ENCODE peak calls at places on chromosome 11, in seven cellular contexts. One of them, this sample, is unnamed.

GRCh38 chr11:111086058-111086457 is 159.5 kb upstream of the POU2AF2 start:
- DNase-seq in right lobe of liver: no peak
- DNase-seq in suprapubic skin: no peak
- DNase-seq in MCF 10A: no peak
- DNase-seq in GM13976: no peak
- DNase-seq in heart left ventricle: no peak
- DNase-seq in HFFc6: no peak
- DNase-seq in this sample: no peak

GRCh38 chr11:46710821-46711269 is 8.2 kb upstream of the F2 start:
- DNase-seq in right lobe of liver: peak
- DNase-seq in suprapubic skin: no peak
- DNase-seq in MCF 10A: peak
- DNase-seq in GM13976: no peak
- DNase-seq in heart left ventricle: peak
- DNase-seq in HFFc6: peak
- DNase-seq in this sample: no peak

GRCh38 chr11:124277809-124278208 is 21.6 kb downstream of the OR8G5 start:
- DNase-seq in right lobe of liver: no peak
- DNase-seq in suprapubic skin: no peak
- DNase-seq in MCF 10A: peak
- DNase-seq in GM13976: no peak
- DNase-seq in heart left ventricle: no peak
- DNase-seq in HFFc6: no peak
- DNase-seq in this sample: no peak

GRCh38 chr11:99803501-99803900 is 782.8 kb downstream of the CNTN5 start:
- DNase-seq in right lobe of liver: no peak
- DNase-seq in suprapubic skin: no peak
- DNase-seq in MCF 10A: peak
- DNase-seq in GM13976: no peak
- DNase-seq in heart left ventricle: no peak
- DNase-seq in HFFc6: no peak
- DNase-seq in this sample: no peak

GRCh38 chr11:44840526-44840925 is 110.2 kb downstream of the TP53I11 start:
- DNase-seq in right lobe of liver: no peak
- DNase-seq in suprapubic skin: no peak
- DNase-seq in MCF 10A: no peak
- DNase-seq in GM13976: no peak
- DNase-seq in heart left ventricle: no peak
- DNase-seq in HFFc6: no peak
- DNase-seq in this sample: no peak

GRCh38 chr11:96187779-96188624 is 155.0 kb downstream of the MAML2 start:
- DNase-seq in right lobe of liver: no peak
- DNase-seq in suprapubic skin: no peak
- DNase-seq in MCF 10A: peak
- DNase-seq in GM13976: no peak
- DNase-seq in heart left ventricle: peak
- DNase-seq in HFFc6: peak
- DNase-seq in this sample: no peak

GRCh38 chr11:65952052-65952521 is 6.8 kb downstream of the TSGA10IP start:
- DNase-seq in right lobe of liver: no peak
- DNase-seq in suprapubic skin: no peak
- DNase-seq in MCF 10A: no peak
- DNase-seq in GM13976: no peak
- DNase-seq in heart left ventricle: no peak
- DNase-seq in HFFc6: no peak
- DNase-seq in this sample: no peak

GRCh38 chr11:121326230-121326629 is 33.7 kb downstream of the SC5D start:
- DNase-seq in right lobe of liver: no peak
- DNase-seq in suprapubic skin: no peak
- DNase-seq in MCF 10A: no peak
- DNase-seq in GM13976: no peak
- DNase-seq in heart left ventricle: no peak
- DNase-seq in HFFc6: no peak
- DNase-seq in this sample: no peak

DNA sequence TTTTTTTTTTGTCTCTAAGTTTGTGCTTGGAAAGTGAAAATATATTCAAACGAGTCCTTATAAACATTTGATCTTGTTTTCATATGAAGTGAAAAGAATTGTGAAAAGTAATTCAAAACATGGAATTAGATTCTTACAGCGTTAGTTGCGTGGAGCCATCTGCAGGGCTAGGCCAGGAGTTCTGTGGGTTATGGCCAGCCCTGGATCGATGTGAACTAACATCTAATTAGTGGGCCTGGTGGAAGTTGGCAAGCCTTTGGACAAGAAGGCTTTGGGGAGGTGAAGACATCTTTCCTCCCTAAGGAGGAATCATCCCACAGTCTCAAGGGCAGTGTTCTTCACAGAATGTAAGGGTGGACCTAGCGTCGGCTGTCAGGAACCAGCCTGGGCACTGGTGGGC is 37.3 kb downstream of the PARVA start:
- DNase-seq in right lobe of liver: no peak
- DNase-seq in suprapubic skin: no peak
- DNase-seq in MCF 10A: no peak
- DNase-seq in GM13976: no peak
- DNase-seq in heart left ventricle: no peak
- DNase-seq in HFFc6: no peak
- DNase-seq in this sample: no peak
- TF ChIP-seq CTCF in right lobe of liver: no peak
- TF ChIP-seq CTCF in suprapubic skin: no peak
- TF ChIP-seq CTCF in MCF 10A: no peak
- TF ChIP-seq CTCF in GM13976: no peak
- TF ChIP-seq CTCF in heart left ventricle: no peak
- TF ChIP-seq CTCF in HFFc6: no peak
- TF ChIP-seq CTCF in this sample: no peak

DNA sequence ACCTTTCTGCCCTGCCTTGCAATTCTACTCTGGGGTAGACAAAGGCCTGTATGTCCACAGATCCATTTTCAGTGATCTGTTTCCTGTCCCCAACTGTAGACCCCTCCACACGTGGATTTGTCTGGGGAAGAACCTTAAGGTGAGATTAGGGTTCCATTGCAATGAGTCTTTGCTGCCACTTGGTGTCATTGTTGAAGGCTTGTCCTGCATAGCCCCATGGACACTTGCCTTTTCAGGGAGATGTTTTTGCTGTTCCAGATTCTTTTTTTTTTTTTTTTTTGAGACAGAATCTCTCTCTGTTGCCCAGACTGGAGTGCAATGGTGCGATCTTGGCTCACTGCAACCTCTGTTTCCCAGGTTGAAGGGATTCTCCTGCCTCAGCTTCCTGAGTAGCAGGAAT is 21.8 kb downstream of the SERPING1 start:
- DNase-seq in right lobe of liver: no peak
- DNase-seq in suprapubic skin: no peak
- DNase-seq in MCF 10A: no peak
- DNase-seq in GM13976: no peak
- DNase-seq in heart left ventricle: no peak
- DNase-seq in HFFc6: no peak
- DNase-seq in this sample: no peak
- TF ChIP-seq CTCF in right lobe of liver: peak
- TF ChIP-seq CTCF in suprapubic skin: no peak
- TF ChIP-seq CTCF in MCF 10A: no peak
- TF ChIP-seq CTCF in GM13976: no peak
- TF ChIP-seq CTCF in heart left ventricle: no peak
- TF ChIP-seq CTCF in HFFc6: no peak
- TF ChIP-seq CTCF in this sample: no peak

GRCh38 chr11:69295079-69295994 is 1.4 kb downstream of the MYEOV start:
- DNase-seq in right lobe of liver: no peak
- DNase-seq in suprapubic skin: no peak
- DNase-seq in MCF 10A: no peak
- DNase-seq in GM13976: no peak
- DNase-seq in heart left ventricle: no peak
- DNase-seq in HFFc6: no peak
- DNase-seq in this sample: no peak
- TF ChIP-seq CTCF in right lobe of liver: no peak
- TF ChIP-seq CTCF in suprapubic skin: no peak
- TF ChIP-seq CTCF in MCF 10A: no peak
- TF ChIP-seq CTCF in GM13976: no peak
- TF ChIP-seq CTCF in heart left ventricle: no peak
- TF ChIP-seq CTCF in HFFc6: no peak
- TF ChIP-seq CTCF in this sample: no peak

DNA sequence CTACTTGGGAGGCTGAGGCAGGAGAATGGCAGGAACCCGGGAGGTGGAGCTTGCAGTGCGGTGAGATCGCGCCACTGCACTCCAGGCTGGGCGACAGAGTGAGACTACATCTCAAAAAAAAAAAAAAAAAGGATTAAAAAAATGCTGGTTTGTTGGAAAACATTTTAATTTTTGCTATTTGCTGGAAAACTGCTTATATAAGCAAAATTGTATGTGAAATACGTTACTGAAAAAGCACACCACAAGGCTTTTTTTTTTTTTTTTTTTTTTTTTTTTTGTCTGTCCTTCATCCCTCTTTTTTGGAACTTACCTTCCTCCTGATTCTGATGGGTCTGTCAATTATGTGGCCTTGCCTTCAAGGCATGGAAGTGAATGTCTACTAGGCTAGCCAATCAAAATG is 40.8 kb downstream of the DCDC1 start:
- DNase-seq in right lobe of liver: no peak
- DNase-seq in suprapubic skin: no peak
- DNase-seq in MCF 10A: no peak
- DNase-seq in GM13976: no peak
- DNase-seq in heart left ventricle: no peak
- DNase-seq in HFFc6: no peak
- DNase-seq in this sample: no peak
- TF ChIP-seq CTCF in right lobe of liver: no peak
- TF ChIP-seq CTCF in suprapubic skin: no peak
- TF ChIP-seq CTCF in MCF 10A: no peak
- TF ChIP-seq CTCF in GM13976: no peak
- TF ChIP-seq CTCF in heart left ventricle: no peak
- TF ChIP-seq CTCF in HFFc6: no peak
- TF ChIP-seq CTCF in this sample: no peak

GRCh38 chr11:78432956-78433355 is 15.3 kb upstream of the GAB2 start:
- DNase-seq in right lobe of liver: no peak
- DNase-seq in suprapubic skin: no peak
- DNase-seq in MCF 10A: no peak
- DNase-seq in GM13976: no peak
- DNase-seq in heart left ventricle: no peak
- DNase-seq in HFFc6: no peak
- DNase-seq in this sample: no peak

GRCh38 chr11:78429667-78430066 is 12.0 kb upstream of the GAB2 start:
- DNase-seq in right lobe of liver: no peak
- DNase-seq in suprapubic skin: no peak
- DNase-seq in MCF 10A: no peak
- DNase-seq in GM13976: no peak
- DNase-seq in heart left ventricle: no peak
- DNase-seq in HFFc6: no peak
- DNase-seq in this sample: no peak

GRCh38 chr11:78428773-78429172 is 11.2 kb upstream of the GAB2 start:
- DNase-seq in right lobe of liver: no peak
- DNase-seq in suprapubic skin: no peak
- DNase-seq in MCF 10A: no peak
- DNase-seq in GM13976: no peak
- DNase-seq in heart left ventricle: no peak
- DNase-seq in HFFc6: no peak
- DNase-seq in this sample: no peak

GRCh38 chr11:78429209-78429608 is 11.6 kb upstream of the GAB2 start:
- DNase-seq in right lobe of liver: no peak
- DNase-seq in suprapubic skin: no peak
- DNase-seq in MCF 10A: no peak
- DNase-seq in GM13976: no peak
- DNase-seq in heart left ventricle: no peak
- DNase-seq in HFFc6: no peak
- DNase-seq in this sample: no peak

GRCh38 chr11:78432058-78432515 is 14.5 kb upstream of the GAB2 start:
- DNase-seq in right lobe of liver: no peak
- DNase-seq in suprapubic skin: no peak
- DNase-seq in MCF 10A: peak
- DNase-seq in GM13976: no peak
- DNase-seq in heart left ventricle: no peak
- DNase-seq in HFFc6: no peak
- DNase-seq in this sample: no peak
- TF ChIP-seq CTCF in right lobe of liver: peak
- TF ChIP-seq CTCF in suprapubic skin: no peak
- TF ChIP-seq CTCF in MCF 10A: peak
- TF ChIP-seq CTCF in GM13976: peak
- TF ChIP-seq CTCF in heart left ventricle: peak
- TF ChIP-seq CTCF in HFFc6: peak
- TF ChIP-seq CTCF in this sample: peak

GRCh38 chr11:70523384-70524095 is 125.2 kb downstream of the CTTN start:
- DNase-seq in right lobe of liver: peak
- DNase-seq in suprapubic skin: no peak
- DNase-seq in MCF 10A: no peak
- DNase-seq in GM13976: no peak
- DNase-seq in heart left ventricle: no peak
- DNase-seq in HFFc6: no peak
- DNase-seq in this sample: no peak

GRCh38 chr11:70526116-70527045 is 128.1 kb downstream of the CTTN start:
- DNase-seq in right lobe of liver: peak
- DNase-seq in suprapubic skin: no peak
- DNase-seq in MCF 10A: no peak
- DNase-seq in GM13976: no peak
- DNase-seq in heart left ventricle: no peak
- DNase-seq in HFFc6: no peak
- DNase-seq in this sample: no peak

GRCh38 chr11:70524096-70524922 is 126.0 kb downstream of the CTTN start:
- DNase-seq in right lobe of liver: peak
- DNase-seq in suprapubic skin: no peak
- DNase-seq in MCF 10A: no peak
- DNase-seq in GM13976: no peak
- DNase-seq in heart left ventricle: no peak
- DNase-seq in HFFc6: no peak
- DNase-seq in this sample: no peak

GRCh38 chr11:70525466-70525865 is 127.1 kb downstream of the CTTN start:
- DNase-seq in right lobe of liver: no peak
- DNase-seq in suprapubic skin: no peak
- DNase-seq in MCF 10A: no peak
- DNase-seq in GM13976: no peak
- DNase-seq in heart left ventricle: no peak
- DNase-seq in HFFc6: no peak
- DNase-seq in this sample: no peak

GRCh38 chr11:70525006-70525405 is 126.7 kb downstream of the CTTN start:
- DNase-seq in right lobe of liver: peak
- DNase-seq in suprapubic skin: no peak
- DNase-seq in MCF 10A: peak
- DNase-seq in GM13976: no peak
- DNase-seq in heart left ventricle: no peak
- DNase-seq in HFFc6: no peak
- DNase-seq in this sample: no peak
- TF ChIP-seq CTCF in right lobe of liver: no peak
- TF ChIP-seq CTCF in suprapubic skin: no peak
- TF ChIP-seq CTCF in MCF 10A: no peak
- TF ChIP-seq CTCF in GM13976: no peak
- TF ChIP-seq CTCF in heart left ventricle: no peak
- TF ChIP-seq CTCF in HFFc6: no peak
- TF ChIP-seq CTCF in this sample: no peak

DNA sequence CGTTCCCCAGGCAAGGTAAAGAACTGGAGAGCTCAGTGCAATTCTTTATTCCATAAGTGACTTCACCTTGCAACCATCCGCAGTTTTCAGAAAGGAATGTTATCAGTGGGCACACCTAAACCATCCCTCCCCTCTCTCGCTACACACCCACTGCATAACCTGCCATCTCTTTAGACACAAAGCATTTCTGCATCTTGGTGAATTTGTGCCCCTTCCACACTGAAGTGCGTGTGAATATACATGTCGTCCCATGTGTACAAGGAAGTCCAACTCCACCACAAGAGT is 45.2 kb downstream of the AMOTL1 start:
- DNase-seq in right lobe of liver: no peak
- DNase-seq in suprapubic skin: no peak
- DNase-seq in MCF 10A: no peak
- DNase-seq in GM13976: no peak
- DNase-seq in heart left ventricle: no peak
- DNase-seq in HFFc6: no peak
- DNase-seq in this sample: no peak
- TF ChIP-seq CTCF in right lobe of liver: no peak
- TF ChIP-seq CTCF in suprapubic skin: no peak
- TF ChIP-seq CTCF in MCF 10A: no peak
- TF ChIP-seq CTCF in GM13976: no peak
- TF ChIP-seq CTCF in heart left ventricle: no peak
- TF ChIP-seq CTCF in HFFc6: no peak
- TF ChIP-seq CTCF in this sample: no peak

This sample was measured in GM20000.